ENCODE peak calls at places on chromosomes 3 and 15, in nine cellular contexts. One of them, this sample, is unnamed.

GRCh38 chr15:88036154-88036839 is 220.2 kb downstream of the NTRK3 start:
- DNase-seq in dorsolateral prefrontal cortex: no peak
- DNase-seq in transverse colon: no peak
- DNase-seq in CD8-positive, alpha-beta T cell: no peak
- DNase-seq in foreskin fibroblast: no peak
- DNase-seq in pancreas: no peak
- DNase-seq in tibial artery: no peak
- DNase-seq in uterus: no peak
- DNase-seq in GM10248: no peak
- DNase-seq in this sample: no peak

GRCh38 chr15:39710681-39711080 is 72.0 kb downstream of the FSIP1 start:
- DNase-seq in foreskin fibroblast: no peak
- DNase-seq in uterus: no peak
- DNase-seq in dorsolateral prefrontal cortex: no peak
- DNase-seq in transverse colon: no peak
- DNase-seq in CD8-positive, alpha-beta T cell: no peak
- DNase-seq in pancreas: no peak
- DNase-seq in GM10248: no peak
- DNase-seq in tibial artery: no peak
- DNase-seq in this sample: no peak

GRCh38 chr3:459376-459710 is 262.8 kb downstream of the CHL1 start:
- DNase-seq in foreskin fibroblast: no peak
- DNase-seq in tibial artery: no peak
- DNase-seq in pancreas: no peak
- DNase-seq in GM10248: no peak
- DNase-seq in CD8-positive, alpha-beta T cell: no peak
- DNase-seq in dorsolateral prefrontal cortex: no peak
- DNase-seq in transverse colon: no peak
- DNase-seq in uterus: no peak
- DNase-seq in this sample: no peak

GRCh38 chr15:99432271-99433025 is 133.3 kb upstream of the MEF2A start:
- DNase-seq in pancreas: peak; percentile 13
- DNase-seq in CD8-positive, alpha-beta T cell: no peak
- DNase-seq in foreskin fibroblast: no peak
- DNase-seq in dorsolateral prefrontal cortex: no peak
- DNase-seq in tibial artery: peak; percentile 56
- DNase-seq in GM10248: no peak
- DNase-seq in uterus: peak; percentile 13
- DNase-seq in transverse colon: peak; percentile 7
- DNase-seq in this sample: no peak

GRCh38 chr15:88920186-88920891 is 7.2 kb upstream of the MFGE8 start:
- DNase-seq in tibial artery: no peak
- DNase-seq in CD8-positive, alpha-beta T cell: no peak
- DNase-seq in uterus: no peak
- DNase-seq in dorsolateral prefrontal cortex: no peak
- DNase-seq in pancreas: no peak
- DNase-seq in foreskin fibroblast: no peak
- DNase-seq in GM10248: no peak
- DNase-seq in transverse colon: no peak
- DNase-seq in this sample: peak; percentile 1

GRCh38 chr15:69414702-69415161 is 583 bp downstream of the KIF23 start:
- DNase-seq in CD8-positive, alpha-beta T cell: no peak
- DNase-seq in uterus: no peak
- DNase-seq in tibial artery: no peak
- DNase-seq in foreskin fibroblast: peak; percentile 89
- DNase-seq in dorsolateral prefrontal cortex: no peak
- DNase-seq in pancreas: no peak
- DNase-seq in GM10248: peak; percentile 55
- DNase-seq in transverse colon: peak; percentile 20
- DNase-seq in this sample: peak; percentile 60

GRCh38 chr3:47482411-47482810 is 6.7 kb upstream of the SCAP start:
- DNase-seq in transverse colon: no peak
- DNase-seq in pancreas: no peak
- DNase-seq in dorsolateral prefrontal cortex: no peak
- DNase-seq in GM10248: no peak
- DNase-seq in tibial artery: no peak
- DNase-seq in CD8-positive, alpha-beta T cell: no peak
- DNase-seq in foreskin fibroblast: no peak
- DNase-seq in uterus: no peak
- DNase-seq in this sample: no peak

GRCh38 chr15:64982472-64982871 is 7.2 kb downstream of the SPG21 start:
- DNase-seq in transverse colon: no peak
- DNase-seq in CD8-positive, alpha-beta T cell: no peak
- DNase-seq in GM10248: no peak
- DNase-seq in foreskin fibroblast: peak; percentile 71
- DNase-seq in tibial artery: no peak
- DNase-seq in dorsolateral prefrontal cortex: no peak
- DNase-seq in pancreas: no peak
- DNase-seq in uterus: no peak
- DNase-seq in this sample: no peak

GRCh38 chr15:25345943-25346342 is 92.9 kb downstream of the UBE3A start:
- DNase-seq in dorsolateral prefrontal cortex: peak; percentile 70
- DNase-seq in uterus: no peak
- DNase-seq in CD8-positive, alpha-beta T cell: no peak
- DNase-seq in transverse colon: no peak
- DNase-seq in GM10248: no peak
- DNase-seq in pancreas: no peak
- DNase-seq in foreskin fibroblast: no peak
- DNase-seq in tibial artery: peak; percentile 69
- DNase-seq in this sample: no peak

GRCh38 chr15:76328962-76329361 is 7.6 kb upstream of the ISL2 start:
- DNase-seq in transverse colon: no peak
- DNase-seq in uterus: no peak
- DNase-seq in tibial artery: no peak
- DNase-seq in dorsolateral prefrontal cortex: no peak
- DNase-seq in foreskin fibroblast: peak; percentile 47
- DNase-seq in GM10248: no peak
- DNase-seq in pancreas: no peak
- DNase-seq in CD8-positive, alpha-beta T cell: no peak
- DNase-seq in this sample: no peak

GRCh38 chr15:73109751-73110150 is 57.5 kb downstream of the NEO1 start:
- DNase-seq in pancreas: no peak
- DNase-seq in transverse colon: no peak
- DNase-seq in CD8-positive, alpha-beta T cell: no peak
- DNase-seq in tibial artery: no peak
- DNase-seq in uterus: no peak
- DNase-seq in foreskin fibroblast: no peak
- DNase-seq in dorsolateral prefrontal cortex: no peak
- DNase-seq in GM10248: no peak
- DNase-seq in this sample: no peak

GRCh38 chr3:73669268-73669667 is 44.5 kb upstream of the PDZRN3 start:
- DNase-seq in tibial artery: no peak
- DNase-seq in uterus: no peak
- DNase-seq in CD8-positive, alpha-beta T cell: no peak
- DNase-seq in dorsolateral prefrontal cortex: no peak
- DNase-seq in transverse colon: no peak
- DNase-seq in GM10248: no peak
- DNase-seq in pancreas: no peak
- DNase-seq in foreskin fibroblast: peak; percentile 80
- DNase-seq in this sample: no peak

GRCh38 chr15:61331019-61331418 is 101.9 kb upstream of the RORA start:
- DNase-seq in transverse colon: no peak
- DNase-seq in uterus: no peak
- DNase-seq in foreskin fibroblast: no peak
- DNase-seq in pancreas: no peak
- DNase-seq in tibial artery: no peak
- DNase-seq in dorsolateral prefrontal cortex: no peak
- DNase-seq in CD8-positive, alpha-beta T cell: no peak
- DNase-seq in GM10248: no peak
- DNase-seq in this sample: no peak

GRCh38 chr3:62665627-62666433 is 209.4 kb downstream of the CADPS start:
- DNase-seq in pancreas: peak; percentile 36
- DNase-seq in foreskin fibroblast: peak; percentile 43
- DNase-seq in uterus: no peak
- DNase-seq in dorsolateral prefrontal cortex: peak; percentile 89
- DNase-seq in transverse colon: peak; percentile 83
- DNase-seq in tibial artery: peak; percentile 71
- DNase-seq in CD8-positive, alpha-beta T cell: no peak
- DNase-seq in GM10248: peak; percentile 24
- DNase-seq in this sample: peak; percentile 27

GRCh38 chr15:50017522-50017921 is 101.5 kb downstream of the ATP8B4 start:
- DNase-seq in dorsolateral prefrontal cortex: no peak
- DNase-seq in uterus: no peak
- DNase-seq in pancreas: no peak
- DNase-seq in transverse colon: no peak
- DNase-seq in foreskin fibroblast: no peak
- DNase-seq in CD8-positive, alpha-beta T cell: no peak
- DNase-seq in tibial artery: no peak
- DNase-seq in GM10248: no peak
- DNase-seq in this sample: no peak

DNA sequence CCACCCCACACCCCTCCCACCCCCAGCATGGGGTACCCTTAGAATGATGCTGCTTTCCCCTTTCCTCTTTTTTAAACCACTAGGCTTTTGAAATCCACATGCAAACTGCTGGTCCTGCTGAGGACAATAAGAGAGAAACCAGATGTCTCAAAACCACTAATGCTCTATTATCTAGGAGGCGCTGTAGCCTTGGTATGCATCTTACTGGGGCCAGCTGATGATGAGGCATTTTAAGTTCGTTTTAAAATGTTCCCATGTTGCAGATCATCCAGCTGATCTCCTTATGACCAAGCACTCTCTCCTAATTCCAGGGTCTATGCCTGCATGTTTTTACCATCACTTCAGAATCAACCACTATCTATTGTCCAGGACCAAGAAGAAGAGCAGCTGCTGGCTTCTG is 1.3 kb downstream of the NME9 start:
- DNase-seq in pancreas: no peak
- DNase-seq in uterus: no peak
- DNase-seq in transverse colon: no peak
- DNase-seq in GM10248: no peak
- DNase-seq in dorsolateral prefrontal cortex: no peak
- DNase-seq in CD8-positive, alpha-beta T cell: no peak
- DNase-seq in foreskin fibroblast: peak; percentile 17
- DNase-seq in tibial artery: no peak
- DNase-seq in this sample: no peak
- TF ChIP-seq CTCF in pancreas: no peak
- TF ChIP-seq CTCF in uterus: no peak
- TF ChIP-seq CTCF in transverse colon: no peak
- TF ChIP-seq CTCF in GM10248: no peak
- TF ChIP-seq CTCF in dorsolateral prefrontal cortex: no peak
- TF ChIP-seq CTCF in CD8-positive, alpha-beta T cell: no peak
- TF ChIP-seq CTCF in foreskin fibroblast: peak; percentile 18
- TF ChIP-seq CTCF in tibial artery: no peak
- TF ChIP-seq CTCF in this sample: no peak

GRCh38 chr3:52892625-52893311 is 4.6 kb downstream of the STIMATE start:
- DNase-seq in uterus: no peak
- DNase-seq in dorsolateral prefrontal cortex: no peak
- DNase-seq in tibial artery: no peak
- DNase-seq in pancreas: no peak
- DNase-seq in GM10248: peak; percentile 62
- DNase-seq in foreskin fibroblast: peak; percentile 21
- DNase-seq in CD8-positive, alpha-beta T cell: no peak
- DNase-seq in transverse colon: no peak
- DNase-seq in this sample: peak; percentile 73

GRCh38 chr3:52891164-52891563 is 6.2 kb downstream of the STIMATE start:
- DNase-seq in pancreas: no peak
- DNase-seq in tibial artery: no peak
- DNase-seq in dorsolateral prefrontal cortex: no peak
- DNase-seq in GM10248: no peak
- DNase-seq in transverse colon: no peak
- DNase-seq in CD8-positive, alpha-beta T cell: no peak
- DNase-seq in uterus: no peak
- DNase-seq in foreskin fibroblast: no peak
- DNase-seq in this sample: no peak

GRCh38 chr3:52892290-52892624 is 5.1 kb downstream of the STIMATE start:
- DNase-seq in dorsolateral prefrontal cortex: no peak
- DNase-seq in tibial artery: peak; percentile 74
- DNase-seq in CD8-positive, alpha-beta T cell: no peak
- DNase-seq in uterus: no peak
- DNase-seq in transverse colon: no peak
- DNase-seq in pancreas: no peak
- DNase-seq in GM10248: no peak
- DNase-seq in foreskin fibroblast: peak; percentile 10
- DNase-seq in this sample: no peak

GRCh38 chr3:52891615-52892081 is 5.7 kb downstream of the STIMATE start:
- DNase-seq in tibial artery: no peak
- DNase-seq in foreskin fibroblast: peak; percentile 73
- DNase-seq in GM10248: no peak
- DNase-seq in dorsolateral prefrontal cortex: no peak
- DNase-seq in pancreas: no peak
- DNase-seq in CD8-positive, alpha-beta T cell: no peak
- DNase-seq in uterus: no peak
- DNase-seq in transverse colon: no peak
- DNase-seq in this sample: no peak

GRCh38 chr3:52890735-52891134 is 6.6 kb downstream of the STIMATE start:
- DNase-seq in uterus: no peak
- DNase-seq in GM10248: no peak
- DNase-seq in transverse colon: no peak
- DNase-seq in CD8-positive, alpha-beta T cell: no peak
- DNase-seq in dorsolateral prefrontal cortex: no peak
- DNase-seq in foreskin fibroblast: peak; percentile 12
- DNase-seq in tibial artery: no peak
- DNase-seq in pancreas: no peak
- DNase-seq in this sample: no peak
- TF ChIP-seq CTCF in uterus: no peak
- TF ChIP-seq CTCF in GM10248: no peak
- TF ChIP-seq CTCF in transverse colon: no peak
- TF ChIP-seq CTCF in CD8-positive, alpha-beta T cell: no peak
- TF ChIP-seq CTCF in dorsolateral prefrontal cortex: no peak
- TF ChIP-seq CTCF in foreskin fibroblast: no peak
- TF ChIP-seq CTCF in tibial artery: no peak
- TF ChIP-seq CTCF in pancreas: no peak
- TF ChIP-seq CTCF in this sample: no peak

DNA sequence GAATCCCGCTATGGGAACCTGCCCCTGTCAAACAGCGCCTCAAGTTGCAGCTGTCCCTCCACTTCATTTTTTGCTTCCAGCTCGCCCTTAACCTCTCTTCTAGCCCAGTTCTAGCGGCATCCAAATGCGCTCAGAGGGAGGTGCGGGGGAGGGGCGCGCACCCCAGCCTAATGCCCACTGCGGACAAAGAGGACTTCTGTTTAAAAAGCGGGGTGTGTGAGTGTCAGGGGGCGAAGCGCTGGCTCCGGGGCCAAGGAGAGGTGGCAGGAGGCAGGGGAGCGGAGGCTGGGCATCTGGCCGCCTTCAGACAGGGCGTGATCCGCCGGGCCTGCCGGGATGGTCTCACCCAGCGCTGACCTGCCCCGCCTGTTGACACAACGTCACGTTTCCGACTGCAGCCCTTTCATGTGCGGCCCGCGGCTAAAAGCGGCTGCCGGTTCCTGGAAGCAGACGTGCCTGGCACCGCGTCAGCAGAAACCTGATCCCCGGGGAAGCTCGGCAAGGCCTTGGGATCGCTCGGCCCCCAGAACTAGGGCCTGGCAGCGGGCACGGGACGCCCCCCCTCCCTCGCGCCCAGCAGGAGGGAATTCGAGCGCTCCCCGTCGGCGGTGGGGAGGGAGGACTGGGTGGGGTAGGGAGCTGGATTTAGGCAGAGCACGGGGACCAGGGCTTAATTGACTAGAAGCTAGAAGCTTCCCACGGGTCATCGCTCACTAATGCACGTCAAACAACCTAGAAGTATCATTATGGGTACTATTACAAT is 7.6 kb downstream of the BHLHE40 start:
- DNase-seq in foreskin fibroblast: peak; percentile 97
- DNase-seq in GM10248: peak; percentile 80
- DNase-seq in dorsolateral prefrontal cortex: peak; percentile 67
- DNase-seq in pancreas: peak; percentile 98
- DNase-seq in uterus: peak; percentile 97
- DNase-seq in transverse colon: peak; percentile 97
- DNase-seq in tibial artery: peak; percentile 99
- DNase-seq in CD8-positive, alpha-beta T cell: peak; percentile 76
- DNase-seq in this sample: peak; percentile 73
- TF ChIP-seq CTCF in foreskin fibroblast: no peak
- TF ChIP-seq CTCF in GM10248: no peak
- TF ChIP-seq CTCF in dorsolateral prefrontal cortex: no peak
- TF ChIP-seq CTCF in pancreas: no peak
- TF ChIP-seq CTCF in uterus: peak; percentile 4
- TF ChIP-seq CTCF in transverse colon: no peak
- TF ChIP-seq CTCF in tibial artery: peak; percentile 7
- TF ChIP-seq CTCF in CD8-positive, alpha-beta T cell: no peak
- TF ChIP-seq CTCF in this sample: no peak

GRCh38 chr3:126851934-126852333 is 131.0 kb upstream of the PLXNA1 start:
- DNase-seq in uterus: no peak
- DNase-seq in GM10248: no peak
- DNase-seq in CD8-positive, alpha-beta T cell: no peak
- DNase-seq in dorsolateral prefrontal cortex: no peak
- DNase-seq in foreskin fibroblast: no peak
- DNase-seq in tibial artery: no peak
- DNase-seq in transverse colon: no peak
- DNase-seq in pancreas: no peak
- DNase-seq in this sample: no peak
- TF ChIP-seq CTCF in uterus: no peak
- TF ChIP-seq CTCF in GM10248: no peak
- TF ChIP-seq CTCF in CD8-positive, alpha-beta T cell: no peak
- TF ChIP-seq CTCF in dorsolateral prefrontal cortex: no peak
- TF ChIP-seq CTCF in foreskin fibroblast: no peak
- TF ChIP-seq CTCF in tibial artery: no peak
- TF ChIP-seq CTCF in transverse colon: no peak
- TF ChIP-seq CTCF in pancreas: no peak
- TF ChIP-seq CTCF in this sample: no peak

This sample was measured in GM20000.